ENCODE peak calls at places on chromosomes 6 and 20, in nine cellular contexts. R, S, E, T, U, P, I, B and F are unnamed samples.

GRCh38 chr6:117317261-117317660 is 51.9 kb downstream of the VGLL2 start:
- DNase-seq in R (no peak), S (no peak), E (no peak), T (peak; percentile 32), U (peak; percentile 39), P (no peak), I (peak; percentile 46), B (peak; percentile 59), F (peak; percentile 18)

GRCh38 chr6:52725530-52726192 is 37.6 kb downstream of the GSTA2 start:
- DNase-seq in R (no peak), S (no peak), E (no peak), T (no peak), U (peak; percentile 99), P (no peak), I (no peak), B (peak; percentile 95), F (no peak)

GRCh38 chr20:62969179-62969760 is 16.8 kb downstream of the SLC17A9 start:
- DNase-seq in R (no peak), S (no peak), E (no peak), T (no peak), U (no peak), P (no peak), I (no peak), B (no peak), F (no peak)

GRCh38 chr20:3328501-3328900 is 79.0 kb downstream of the DNAAF9 start:
- DNase-seq in R (no peak), S (no peak), E (no peak), T (no peak), U (no peak), P (no peak), I (no peak), B (no peak), F (peak; percentile 42)

GRCh38 chr20:44961024-44961866 is 1.0 kb upstream of the TOMM34 start:
- DNase-seq in R (no peak), S (no peak), E (no peak), T (no peak), U (peak; percentile 34), P (no peak), I (no peak), B (peak; percentile 34), F (no peak)

GRCh38 chr20:18213002-18213401 is 75.3 kb upstream of the ZNF133 start:
- DNase-seq in R (no peak), S (no peak), E (no peak), T (no peak), U (no peak), P (no peak), I (no peak), B (peak; percentile 6), F (no peak)

GRCh38 chr20:17765017-17765416 is 65.3 kb downstream of the BANF2 start:
- DNase-seq in R (no peak), S (no peak), E (no peak), T (no peak), U (no peak), P (no peak), I (no peak), B (no peak), F (no peak)

GRCh38 chr6:33329058-33329457 is 11.5 kb upstream of the ZBTB22 start:
- DNase-seq in R (no peak), S (no peak), E (no peak), T (no peak), U (no peak), P (peak; percentile 36), I (no peak), B (peak; percentile 24), F (no peak)

GRCh38 chr20:48686238-48687096 is 141.3 kb downstream of the PREX1 start:
- DNase-seq in R (no peak), S (no peak), E (no peak), T (no peak), U (no peak), P (peak; percentile 52), I (no peak), B (peak; percentile 24), F (no peak)

GRCh38 chr6:38933426-38933825 is 115.2 kb upstream of the GLP1R start:
- DNase-seq in R (no peak), S (no peak), E (no peak), T (peak; percentile 39), U (peak; percentile 24), P (no peak), I (peak; percentile 13), B (peak; percentile 71), F (peak; percentile 2)

GRCh38 chr6:24274441-24275083 is 83.3 kb downstream of the DCDC2 start:
- DNase-seq in R (no peak), S (no peak), E (no peak), T (peak; percentile 23), U (no peak), P (no peak), I (peak; percentile 41), B (peak; percentile 35), F (no peak)

GRCh38 chr20:34954905-34955231 is 738 bp downstream of the GSS start:
- DNase-seq in R (no peak), S (no peak), E (no peak), T (no peak), U (peak; percentile 67), P (no peak), I (no peak), B (peak; percentile 38), F (no peak)

GRCh38 chr20:35146299-35146921 is 726 bp downstream of the EDEM2 start:
- DNase-seq in R (no peak), S (no peak), E (no peak), T (peak; percentile 51), U (peak; percentile 56), P (peak; percentile 77), I (peak; percentile 11), B (peak; percentile 47), F (no peak)

GRCh38 chr20:52760791-52761190 is 211.4 kb upstream of the TSHZ2 start:
- DNase-seq in R (no peak), S (no peak), E (no peak), T (no peak), U (no peak), P (no peak), I (no peak), B (no peak), F (no peak)

GRCh38 chr6:139743629-139744028 is 369.2 kb upstream of the CITED2 start:
- DNase-seq in R (no peak), S (no peak), E (no peak), T (no peak), U (peak; percentile 64), P (no peak), I (no peak), B (peak; percentile 88), F (no peak)

DNA sequence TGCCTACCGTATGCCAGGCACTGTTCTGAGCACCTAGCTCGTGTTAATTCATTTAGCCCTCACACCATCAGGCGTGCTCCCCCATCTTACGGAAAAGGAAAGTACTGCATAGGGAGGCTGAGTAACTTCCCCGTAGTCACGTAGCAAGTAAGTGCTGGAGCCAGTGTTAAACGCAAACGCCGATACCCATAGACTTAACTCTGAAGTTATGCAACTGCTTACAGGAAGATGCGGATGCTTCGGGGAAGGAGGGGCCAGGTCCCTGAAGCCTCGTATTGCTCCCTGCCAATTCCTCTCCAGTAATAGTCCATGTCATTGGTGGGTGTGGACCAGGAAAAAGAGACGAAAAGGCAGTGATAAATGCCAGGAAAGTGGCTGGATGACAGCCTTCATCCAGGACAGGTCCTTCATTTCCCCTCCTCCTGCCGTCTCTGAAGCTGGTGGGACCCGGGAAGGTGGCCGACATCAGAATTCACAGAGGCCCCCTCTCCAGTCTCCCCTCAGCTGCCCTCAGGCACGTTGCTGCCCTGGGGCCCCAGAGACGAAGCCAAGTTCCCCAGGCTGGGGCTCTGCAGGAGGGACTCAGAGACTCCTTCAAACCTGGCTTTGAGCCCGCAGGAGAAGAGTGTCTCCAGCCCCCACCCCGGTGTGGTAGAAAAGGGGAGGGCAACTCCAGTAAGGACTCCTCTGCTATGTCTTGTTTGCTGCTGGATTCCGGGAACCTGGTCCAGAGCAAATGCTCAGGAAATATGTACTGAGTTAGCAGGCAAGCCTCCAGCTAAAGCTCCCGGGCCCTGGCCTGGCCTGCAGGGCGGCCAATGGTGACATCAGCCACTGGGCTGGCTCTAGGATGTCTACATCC is 37.7 kb downstream of the RAB44 start:
- DNase-seq in R (no peak), S (no peak), E (no peak), T (peak; percentile 82), U (no peak), P (peak; percentile 94), I (no peak), B (peak; percentile 59), F (no peak)
- H3K4me3 ChIP-seq in R (no peak overlapping the region), S (no peak overlapping the region), E (no peak overlapping the region), T (no peak overlapping the region), U (no peak overlapping the region), P (peak overlapping the region; percentile 14), I (no peak overlapping the region), B (peak overlapping the region; percentile 59), F (no peak overlapping the region)

DNA sequence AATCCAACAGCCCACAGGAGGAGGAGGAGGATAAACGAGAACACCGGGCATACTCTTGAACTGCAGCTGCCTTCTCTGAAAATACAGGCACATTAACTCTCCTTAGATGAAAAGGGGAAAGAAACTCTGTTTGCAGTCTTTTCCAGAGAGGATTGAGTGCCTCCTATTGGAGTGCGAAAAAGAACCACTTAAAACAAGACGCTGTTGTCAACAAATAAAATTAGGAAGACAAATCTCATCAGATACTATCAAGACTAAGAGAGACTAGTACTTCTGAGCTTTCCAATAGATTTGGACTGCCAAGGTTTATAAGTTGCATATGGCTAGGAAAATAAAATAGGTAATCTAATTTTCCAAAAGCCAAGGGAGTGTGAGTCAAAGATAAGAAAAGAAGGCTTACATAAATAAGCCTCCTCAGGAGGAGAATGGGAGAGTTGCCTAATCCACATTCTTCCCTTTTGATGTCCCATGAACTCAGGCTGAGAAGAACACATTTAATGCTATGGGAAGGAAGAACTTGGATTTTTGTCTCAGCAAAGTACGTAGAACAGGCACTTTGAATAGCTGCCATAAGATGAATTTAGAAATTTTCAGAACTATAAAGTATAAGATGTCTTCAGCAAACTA is 154.7 kb downstream of the ARHGAP18 start:
- DNase-seq in R (no peak), S (no peak), E (no peak), T (no peak), U (no peak), P (no peak), I (no peak), B (no peak), F (no peak)
- H3K4me3 ChIP-seq in R (no peak overlapping the region), S (no peak overlapping the region), E (no peak overlapping the region), T (no peak overlapping the region), U (no peak overlapping the region), P (no peak overlapping the region), I (no peak overlapping the region), B (no peak overlapping the region), F (no peak overlapping the region)

GRCh38 chr6:109104512-109104911 is 9.2 kb downstream of the CEP57L1 start:
- DNase-seq in R (no peak), S (no peak), E (no peak), T (no peak), U (no peak), P (no peak), I (no peak), B (no peak), F (no peak)
- H3K4me3 ChIP-seq in R (no peak overlapping the region), S (no peak overlapping the region), E (no peak overlapping the region), T (no peak overlapping the region), U (no peak overlapping the region), P (no peak overlapping the region), I (no peak overlapping the region), B (no peak overlapping the region), F (no peak overlapping the region)

DNA sequence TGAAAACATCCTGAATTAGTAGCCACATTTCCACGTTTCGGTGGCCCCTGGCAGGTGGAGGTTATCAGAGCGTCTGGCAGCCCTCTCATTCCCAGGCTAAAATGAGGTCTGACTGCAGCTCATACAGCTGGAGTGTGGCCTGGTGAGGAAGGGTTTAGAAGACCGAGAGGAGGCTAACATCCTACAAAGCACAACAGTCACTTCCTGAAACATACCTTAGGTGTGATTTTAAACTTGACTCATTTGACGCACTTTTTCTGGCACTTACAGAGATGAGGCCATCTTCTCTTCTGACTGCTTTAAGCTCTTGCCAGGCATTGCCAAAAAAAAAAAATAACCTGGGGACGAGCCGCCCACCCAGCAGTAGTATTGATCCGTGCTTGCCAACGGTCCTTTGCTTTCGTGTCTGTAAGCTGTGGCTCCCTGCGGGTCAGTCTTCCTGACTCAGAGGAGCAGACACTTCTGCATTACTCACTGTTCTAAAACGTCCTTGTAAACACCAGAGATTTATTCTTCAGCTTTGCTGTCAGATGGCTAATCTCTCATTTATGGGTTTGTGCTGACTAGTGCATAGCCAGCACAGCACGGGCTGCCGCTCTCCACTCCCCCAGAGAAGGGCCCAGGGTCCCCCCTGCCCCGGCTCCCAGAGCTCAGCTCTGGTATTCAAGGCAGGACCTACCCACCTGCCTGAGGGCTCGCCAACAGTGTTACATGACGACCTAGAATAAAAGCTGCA is 78.4 kb upstream of the FRMD1 start:
- DNase-seq in R (no peak), S (no peak), E (no peak), T (no peak), U (no peak), P (no peak), I (no peak), B (peak; percentile 38), F (no peak)
- H3K4me3 ChIP-seq in R (no peak overlapping the region), S (no peak overlapping the region), E (no peak overlapping the region), T (no peak overlapping the region), U (no peak overlapping the region), P (no peak overlapping the region), I (no peak overlapping the region), B (no peak overlapping the region), F (no peak overlapping the region)